ENCODE peak calls at places on chromosomes 12 and 14, in five cellular contexts. S is stimulated activated effector memory CD8-positive, alpha-beta T cell treated with anti-CD3 and anti-CD28 coated beads, Interleukin-12 subunit alpha, Interleukin-12 subunit beta, amount 100 ng/mL, for 72 hours; B is activated CD8-positive, alpha-beta memory T cell treated with anti-CD3 and anti-CD28 coated beads for 1 hour; C is HFF-Myc; U is GM23338. W is an unnamed sample.

GRCh38 chr14:44898547-44898946 is 63.2 kb downstream of the KLHL28 start:
- DNase-seq in U (no peak), S (no peak), C (no peak), B (no peak), W (no peak)

GRCh38 chr12:3304436-3305135 is 186.4 kb upstream of the PRMT8 start:
- DNase-seq in B (no peak), C (peak), S (no peak), U (no peak), W (no peak)

GRCh38 chr12:124073636-124074035 is 100.6 kb downstream of the ZNF664 start:
- DNase-seq in C (no peak), S (no peak), B (no peak), U (no peak), W (no peak)

GRCh38 chr14:102487204-102487577 is 22.4 kb downstream of the ANKRD9 start:
- DNase-seq in S (no peak), C (no peak), B (no peak), U (no peak), W (no peak)

GRCh38 chr14:102594514-102595175 is 2.2 kb downstream of the RCOR1 start:
- DNase-seq in U (peak), C (no peak), B (peak), S (peak), W (peak)

GRCh38 chr12:109981311-109981710 is 14.9 kb downstream of the GIT2 start:
- DNase-seq in S (no peak), B (no peak), C (no peak), U (no peak), W (no peak)

GRCh38 chr12:1882405-1882804 is 36.0 kb downstream of the CACNA2D4 start:
- DNase-seq in U (no peak), S (no peak), C (no peak), B (no peak), W (no peak)

GRCh38 chr12:6534158-6534913 is at the start of gene GAPDH:
- DNase-seq in S (peak), B (peak), U (peak), C (peak), W (peak)

GRCh38 chr12:88172844-88173407 is 30.8 kb downstream of the TMTC3 start:
- DNase-seq in B (no peak), C (no peak), U (no peak), S (no peak), W (no peak)

GRCh38 chr14:54627325-54627717 is 60.4 kb downstream of the SAMD4A start:
- DNase-seq in U (peak), C (no peak), B (no peak), S (no peak), W (no peak)

GRCh38 chr14:92412912-92413311 is 89.9 kb downstream of the SLC24A4 start:
- DNase-seq in C (no peak), U (no peak), S (no peak), B (no peak), W (peak)

GRCh38 chr14:23285530-23286019 is 357 bp downstream of the HOMEZ start:
- DNase-seq in B (no peak), U (peak), C (no peak), S (no peak), W (no peak)

GRCh38 chr12:113152835-113153814 is 3.6 kb downstream of the CFAP73 start:
- DNase-seq in U (peak), S (peak), B (peak), C (no peak), W (peak)

GRCh38 chr12:47612953-47613352 is 92.9 kb downstream of the RPAP3 start:
- DNase-seq in B (no peak), S (no peak), C (no peak), U (peak), W (no peak)

GRCh38 chr12:127548123-127548553 is 718.8 kb upstream of the TMEM132C start:
- DNase-seq in U (peak), C (peak), S (no peak), B (no peak), W (no peak)

W was measured in NCI-H524.